ENCODE peak calls at places on chromosomes 1 and 21, in eight cellular contexts. F is IMR-90, L is BJ, W is HFFc6, R is tibial artery, B is psoas muscle, P is AG04450, I is ovary. N is an unnamed sample.

GRCh38 chr1:83999316-83999819 is 436 bp upstream of the TTLL7 start:
- DNase-seq in I (peak; percentile 57), L (no peak), W (peak; percentile 39), F (peak; percentile 69), R (peak; percentile 72), P (peak; percentile 37), B (peak; percentile 77), N (no peak)

GRCh38 chr1:115474166-115474565 is 136.1 kb upstream of the NGF start:
- DNase-seq in B (no peak), F (no peak), I (no peak), L (no peak), W (no peak), P (no peak), R (no peak), N (no peak)

GRCh38 chr1:39213511-39214002 is 9.1 kb downstream of the MACF1 start:
- DNase-seq in B (no peak), R (no peak), W (peak; percentile 83), L (peak; percentile 53), F (peak; percentile 83), I (no peak), P (no peak), N (no peak)

GRCh38 chr1:63873751-63874150 is 99.9 kb downstream of the ROR1 start:
- DNase-seq in B (no peak), I (no peak), W (peak; percentile 84), R (no peak), L (no peak), P (no peak), F (peak; percentile 58), N (no peak)

GRCh38 chr1:207032528-207033017 is at the start of gene C1orf116:
- DNase-seq in W (no peak), I (no peak), B (no peak), L (no peak), R (no peak), F (no peak), P (no peak), N (peak; percentile 45)

GRCh38 chr1:232600430-232601258 is 29.3 kb downstream of the SIPA1L2 start:
- DNase-seq in R (no peak), L (no peak), F (peak; percentile 58), I (no peak), P (peak; percentile 16), B (no peak), W (no peak), N (no peak)

GRCh38 chr1:29856663-29857224 is 620.4 kb downstream of the PTPRU start:
- DNase-seq in I (no peak), W (no peak), F (no peak), L (no peak), R (no peak), B (no peak), P (no peak), N (no peak)

GRCh38 chr1:92486251-92487077 is at the start of gene GFI1:
- DNase-seq in W (no peak), L (no peak), R (no peak), B (peak; percentile 34), I (no peak), F (no peak), P (no peak), N (peak; percentile 44)

GRCh38 chr1:35968396-35968795 is 37.5 kb downstream of the AGO3 start:
- DNase-seq in P (no peak), W (no peak), R (no peak), F (no peak), I (no peak), B (no peak), L (no peak), N (no peak)

GRCh38 chr21:44920694-44921604 is at the start of gene ITGB2:
- DNase-seq in F (no peak), L (no peak), B (peak; percentile 37), P (no peak), I (no peak), R (peak; percentile 55), W (no peak), N (no peak)

GRCh38 chr1:177274687-177275211 is 104.0 kb downstream of the BRINP2 start:
- DNase-seq in L (peak; percentile 39), P (no peak), B (peak; percentile 26), R (peak; percentile 33), I (peak; percentile 37), W (peak; percentile 23), F (peak; percentile 36), N (no peak)

GRCh38 chr1:243850368-243851128 is 505 bp upstream of the AKT3 start:
- DNase-seq in R (peak; percentile 88), F (peak; percentile 80), L (peak; percentile 29), P (peak; percentile 36), B (peak; percentile 79), W (peak; percentile 79), I (peak; percentile 92), N (peak; percentile 73)

GRCh38 chr1:51281807-51282206 is 45.7 kb downstream of the RNF11 start:
- DNase-seq in L (no peak), R (no peak), F (no peak), I (no peak), W (no peak), B (no peak), P (no peak), N (no peak)

GRCh38 chr1:48530727-48531351 is 58.8 kb upstream of the SPATA6 start:
- DNase-seq in L (no peak), R (no peak), B (no peak), W (no peak), P (peak; percentile 4), I (peak; percentile 21), F (peak; percentile 29), N (peak; percentile 92)

GRCh38 chr1:243754348-243754747 is 95.7 kb downstream of the AKT3 start:
- DNase-seq in B (no peak), L (no peak), W (no peak), R (no peak), P (no peak), I (no peak), F (no peak), N (no peak)

GRCh38 chr1:17195731-17196130 is 9.2 kb upstream of the PADI1 start:
- DNase-seq in I (no peak), F (no peak), P (no peak), R (no peak), B (no peak), L (no peak), W (no peak), N (no peak)

GRCh38 chr21:32611471-32611997 is 643 bp downstream of the CFAP298 start:
- DNase-seq in I (no peak), L (no peak), F (peak; percentile 18), R (no peak), B (no peak), P (no peak), W (peak; percentile 28), N (no peak)

GRCh38 chr1:51697160-51697559 is 80.3 kb downstream of the OSBPL9 start:
- DNase-seq in R (no peak), W (peak; percentile 9), I (no peak), B (no peak), P (no peak), L (no peak), F (no peak), N (no peak)

GRCh38 chr1:69269491-69269890 is 298.2 kb upstream of the LRRC7 start:
- DNase-seq in B (no peak), W (no peak), R (no peak), F (no peak), P (no peak), I (no peak), L (no peak), N (no peak)

GRCh38 chr1:41473738-41474362 is 10.6 kb downstream of the EDN2 start:
- DNase-seq in R (no peak), P (no peak), F (no peak), B (no peak), L (no peak), I (no peak), W (no peak), N (no peak)
- TF ChIP-seq CTCF in R (no peak), P (no peak), F (no peak), B (no peak), L (peak; percentile 1), I (no peak), W (no peak), N (no peak)

GRCh38 chr1:107794571-107794970 is 170.4 kb downstream of the VAV3 start:
- DNase-seq in R (no peak), W (no peak), L (no peak), P (no peak), F (no peak), B (no peak), I (no peak), N (no peak)
- TF ChIP-seq CTCF in R (no peak), W (no peak), L (no peak), P (no peak), F (no peak), B (no peak), I (no peak), N (no peak)

GRCh38 chr21:36992671-36993070 is 13.8 kb upstream of the RIPPLY3 start:
- DNase-seq in R (no peak), B (no peak), W (no peak), F (no peak), L (no peak), I (no peak), P (no peak), N (no peak)

GRCh38 chr21:36987845-36988244 is 18.7 kb upstream of the RIPPLY3 start:
- DNase-seq in P (no peak), I (no peak), W (no peak), B (no peak), R (no peak), L (no peak), F (no peak), N (no peak)

GRCh38 chr21:36988536-36988935 is 18.0 kb upstream of the RIPPLY3 start:
- DNase-seq in R (no peak), F (no peak), W (no peak), B (no peak), P (no peak), I (no peak), L (no peak), N (no peak)

GRCh38 chr21:36989699-36990507 is 16.6 kb upstream of the RIPPLY3 start:
- DNase-seq in L (peak; percentile 37), P (peak; percentile 62), W (peak; percentile 83), F (peak; percentile 90), I (peak; percentile 96), B (peak; percentile 95), R (peak; percentile 91), N (peak; percentile 82)

DNA sequence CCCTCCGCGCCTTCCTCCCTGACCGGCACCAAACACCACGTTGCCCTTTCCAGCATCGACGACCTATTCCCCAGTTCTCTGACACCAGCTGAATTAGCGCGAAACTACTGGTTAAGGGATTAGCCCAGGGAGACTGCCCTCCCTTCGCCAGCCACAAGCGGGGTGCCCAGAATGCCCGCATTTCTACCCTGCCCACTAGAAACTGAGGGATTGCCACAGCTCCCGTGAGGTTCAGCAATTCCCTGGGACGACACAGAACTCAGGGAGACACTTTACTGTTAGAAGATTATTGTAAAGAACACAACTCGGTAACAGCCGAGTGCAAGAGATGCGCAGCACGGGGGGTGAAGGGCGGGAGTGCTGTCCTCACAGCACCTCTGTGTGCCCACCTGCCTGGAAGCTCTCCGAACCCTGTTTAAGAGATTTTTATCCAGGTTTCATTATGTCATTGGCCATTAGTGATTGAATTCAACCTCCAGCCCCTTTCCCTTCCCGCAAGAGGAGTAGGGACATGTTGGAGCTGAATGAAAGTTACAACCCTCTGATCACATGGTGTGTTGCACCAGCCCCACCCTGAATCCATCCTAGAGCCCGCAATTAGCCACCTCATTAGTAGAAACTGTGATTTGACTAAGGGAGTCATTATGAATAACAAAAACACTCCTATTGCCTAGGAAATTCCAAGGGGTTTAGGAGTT is 15.8 kb upstream of the RIPPLY3 start:
- DNase-seq in F (no peak), R (no peak), W (no peak), I (no peak), B (no peak), L (no peak), P (no peak), N (no peak)
- TF ChIP-seq CTCF in F (no peak), R (no peak), W (no peak), I (no peak), B (no peak), L (no peak), P (no peak), N (no peak)

GRCh38 chr1:236303675-236304074 is 21.9 kb upstream of the ERO1B start:
- DNase-seq in W (no peak), F (no peak), I (no peak), P (no peak), B (no peak), L (no peak), R (no peak), N (no peak)
- TF ChIP-seq CTCF in W (no peak), F (no peak), I (no peak), P (no peak), B (no peak), L (no peak), R (no peak), N (no peak)